ENCODE peak calls at places on chromosomes 1 and 21, in ten cellular contexts. K is endodermal cell; Y is psoas muscle; P is heart left ventricle; S is CD8-positive, alpha-beta T cell; B is SK-N-MC; F is left ventricle myocardium inferior; E is CD8-positive, alpha-beta memory T cell; O is upper lobe of right lung; L is HAP-1. N is an unnamed sample. For H3K9me3, the result is how much of the 10 kb centered on the place peaks cover.

GRCh38 chr1:59816318-59816878 is 1.6 kb downstream of the HOOK1 start:
- DNase-seq in K (no peak), Y (no peak), P (no peak), S (no peak), B (no peak), F (no peak), E (no peak), O (no peak), L (no peak), N (no peak)

GRCh38 chr1:17640411-17640810 is 100.9 kb downstream of the ARHGEF10L start:
- DNase-seq in K (no peak), Y (no peak), P (no peak), S (no peak), B (no peak), F (no peak), E (no peak), O (no peak), L (no peak), N (no peak)

GRCh38 chr1:101008229-101008628 is 17.4 kb downstream of the DPH5 start:
- DNase-seq in K (no peak), Y (no peak), P (no peak), S (no peak), B (no peak), F (no peak), E (no peak), O (no peak), L (no peak), N (no peak)

GRCh38 chr1:32100359-32100758 is 7.5 kb upstream of the KPNA6 start:
- DNase-seq in K (no peak), Y (no peak), P (peak), S (no peak), B (no peak), F (peak), E (no peak), O (no peak), L (no peak), N (no peak)

GRCh38 chr1:67610450-67610849 is 74.6 kb upstream of the GADD45A start:
- DNase-seq in K (peak), Y (no peak), P (no peak), S (no peak), B (no peak), F (no peak), E (no peak), O (no peak), L (no peak), N (no peak)

GRCh38 chr1:198845851-198846250 is 207.0 kb downstream of the PTPRC start:
- DNase-seq in K (no peak), Y (no peak), P (no peak), S (no peak), B (no peak), F (no peak), E (no peak), O (no peak), L (no peak), N (no peak)

GRCh38 chr1:200336901-200337391 is 72.9 kb downstream of the ZNF281 start:
- DNase-seq in K (peak), Y (no peak), P (no peak), S (no peak), B (no peak), F (no peak), E (no peak), O (no peak), L (no peak), N (no peak)

GRCh38 chr1:9013824-9014223 is 12.4 kb downstream of the SLC2A7 start:
- DNase-seq in K (no peak), Y (no peak), P (no peak), S (no peak), B (no peak), F (no peak), E (no peak), O (no peak), L (no peak), N (no peak)

GRCh38 chr1:177517556-177517955 is 346.8 kb downstream of the BRINP2 start:
- DNase-seq in K (no peak), Y (no peak), P (no peak), S (no peak), B (no peak), F (no peak), E (no peak), O (no peak), L (no peak), N (no peak)

GRCh38 chr1:228666686-228667085 is 68.6 kb upstream of the RHOU start:
- DNase-seq in K (no peak), Y (no peak), P (no peak), S (no peak), B (no peak), F (no peak), E (no peak), O (no peak), L (no peak), N (no peak)

GRCh38 chr21:27536319-27536718 is 569.4 kb upstream of the ADAMTS5 start:
- DNase-seq in K (no peak), Y (no peak), P (no peak), S (no peak), B (no peak), F (no peak), E (no peak), O (no peak), L (no peak), N (no peak)

GRCh38 chr21:23452384-23453083 is 2154.7 kb downstream of the MRPL39 start:
- DNase-seq in K (peak), Y (no peak), P (no peak), S (no peak), B (no peak), F (no peak), E (no peak), O (peak), L (peak), N (no peak)
- H3K9me3 ChIP-seq in K (under half), Y (under half), P (under half), S (under half), B (under half), F (under half), E (under half), O (under half), L (under half), N (under half)

GRCh38 chr21:36696640-36697472 is 2.1 kb upstream of the SIM2 start:
- DNase-seq in K (peak), Y (no peak), P (no peak), S (no peak), B (no peak), F (no peak), E (no peak), O (peak), L (no peak), N (no peak)
- H3K9me3 ChIP-seq in K (under half), Y (under half), P (under half), S (under half), B (under half), F (under half), E (under half), O (under half), L (under half), N (under half)

GRCh38 chr1:2855206-2856075 is 53.9 kb upstream of the TTC34 start:
- DNase-seq in K (no peak), Y (no peak), P (peak), S (no peak), B (no peak), F (no peak), E (no peak), O (no peak), L (no peak), N (no peak)
- H3K9me3 ChIP-seq in K (under half), Y (under half), P (under half), S (under half), B (under half), F (under half), E (under half), O (under half), L (under half), N (under half)

GRCh38 chr21:37386151-37386550 is 19.6 kb downstream of the DYRK1A start:
- DNase-seq in K (no peak), Y (no peak), P (no peak), S (no peak), B (no peak), F (no peak), E (no peak), O (no peak), L (no peak), N (no peak)
- H3K9me3 ChIP-seq in K (under half), Y (under half), P (under half), S (under half), B (under half), F (under half), E (under half), O (under half), L (under half), N (under half)

GRCh38 chr1:105533996-105534395 is 1522.5 kb upstream of the PRMT6 start:
- DNase-seq in K (no peak), Y (no peak), P (no peak), S (no peak), B (peak), F (no peak), E (no peak), O (no peak), L (no peak), N (no peak)
- H3K9me3 ChIP-seq in K (under half), Y (under half), P (under half), S (under half), B (under half), F (under half), E (under half), O (under half), L (under half), N (under half)

GRCh38 chr1:82632164-82632563 is 831.4 kb downstream of the ADGRL2 start:
- DNase-seq in K (no peak), Y (no peak), P (no peak), S (no peak), B (no peak), F (no peak), E (no peak), O (no peak), L (no peak), N (no peak)

GRCh38 chr1:82625562-82625961 is 824.8 kb downstream of the ADGRL2 start:
- DNase-seq in K (no peak), Y (no peak), P (no peak), S (no peak), B (no peak), F (no peak), E (no peak), O (no peak), L (no peak), N (no peak)

GRCh38 chr1:82628887-82629286 is 828.2 kb downstream of the ADGRL2 start:
- DNase-seq in K (no peak), Y (no peak), P (no peak), S (no peak), B (no peak), F (no peak), E (no peak), O (no peak), L (no peak), N (no peak)
- H3K9me3 ChIP-seq in K (under half), Y (under half), P (under half), S (under half), B (under half), F (under half), E (under half), O (under half), L (under half), N (under half)

GRCh38 chr1:41639332-41639936 is 155.0 kb upstream of the EDN2 start:
- DNase-seq in K (peak), Y (peak), P (no peak), S (no peak), B (no peak), F (no peak), E (no peak), O (no peak), L (no peak), N (no peak)

GRCh38 chr1:41638086-41639024 is 153.9 kb upstream of the EDN2 start:
- DNase-seq in K (peak), Y (no peak), P (no peak), S (no peak), B (no peak), F (no peak), E (no peak), O (no peak), L (no peak), N (no peak)

GRCh38 chr1:41640756-41641482 is 156.4 kb upstream of the EDN2 start:
- DNase-seq in K (peak), Y (no peak), P (no peak), S (no peak), B (no peak), F (no peak), E (no peak), O (peak), L (no peak), N (no peak)

GRCh38 chr1:41640141-41640751 is 155.8 kb upstream of the EDN2 start:
- DNase-seq in K (peak), Y (no peak), P (no peak), S (peak), B (no peak), F (no peak), E (no peak), O (no peak), L (no peak), N (no peak)

GRCh38 chr1:41637367-41637766 is 152.9 kb upstream of the EDN2 start:
- DNase-seq in K (peak), Y (no peak), P (no peak), S (no peak), B (no peak), F (no peak), E (no peak), O (no peak), L (no peak), N (no peak)
- H3K9me3 ChIP-seq in K (under half), Y (under half), P (under half), S (under half), B (under half), F (under half), E (under half), O (under half), L (under half), N (under half)